ENCODE peak calls at places on chromosomes 16 and 17, in five cellular contexts. U is RWPE1; N is CD8-positive, alpha-beta T cell; Q is tibial artery; A is fibroblast of lung. L is an unnamed sample.

GRCh38 chr16:22225060-22225459 is 19.0 kb downstream of the EEF2K start:
- DNase-seq in Q (peak), N (no peak), A (no peak), U (no peak), L (no peak)

GRCh38 chr16:83187404-83187803 is 560.6 kb downstream of the CDH13 start:
- DNase-seq in Q (no peak), N (no peak), A (peak), U (peak), L (peak)

GRCh38 chr16:637081-638018 is 1.2 kb upstream of the METTL26 start:
- DNase-seq in Q (peak), N (no peak), U (peak), A (peak), L (peak)

GRCh38 chr16:8739989-8740704 is 57.3 kb downstream of the TMEM186 start:
- DNase-seq in A (no peak), Q (no peak), N (no peak), U (no peak), L (no peak)

GRCh38 chr17:29590261-29590978 is 972 bp upstream of the GIT1 start:
- DNase-seq in Q (no peak), N (no peak), A (peak), U (peak), L (no peak)

GRCh38 chr17:50192873-50193274 is 8.6 kb downstream of the COL1A1 start:
- DNase-seq in N (no peak), U (no peak), A (no peak), Q (no peak), L (no peak)

GRCh38 chr17:28970879-28971278 is 19.6 kb upstream of the PHF12 start:
- DNase-seq in U (no peak), N (no peak), Q (peak), A (no peak), L (no peak)

GRCh38 chr16:48188449-48189102 is 32.8 kb upstream of the ABCC12 start:
- DNase-seq in N (no peak), A (no peak), Q (no peak), U (no peak), L (no peak)

GRCh38 chr16:56066617-56067016 is 124.7 kb upstream of the GNAO1 start:
- DNase-seq in Q (no peak), N (no peak), U (no peak), A (no peak), L (no peak)

GRCh38 chr17:72822358-72823023 is 270.0 kb downstream of the SLC39A11 start:
- DNase-seq in U (no peak), N (no peak), A (no peak), Q (no peak), L (peak)

GRCh38 chr17:67615736-67616135 is 102.0 kb upstream of the NOL11 start:
- DNase-seq in Q (no peak), N (no peak), U (no peak), A (no peak), L (no peak)

GRCh38 chr17:36524428-36524876 is 10.2 kb downstream of the MYO19 start:
- DNase-seq in U (peak), N (peak), A (peak), Q (no peak), L (peak)

GRCh38 chr17:77817953-77818352 is 140.6 kb upstream of the TNRC6C start:
- DNase-seq in U (no peak), Q (no peak), N (no peak), A (peak), L (no peak)

GRCh38 chr17:79320331-79320730 is 245.7 kb downstream of the ENGASE start:
- DNase-seq in N (no peak), Q (no peak), U (no peak), A (no peak), L (no peak)

GRCh38 chr17:3956983-3957382 is 7.3 kb downstream of the ATP2A3 start:
- DNase-seq in Q (no peak), U (no peak), A (no peak), N (no peak), L (no peak)

GRCh38 chr16:56282455-56282854 is 91.2 kb downstream of the GNAO1 start:
- DNase-seq in U (no peak), A (no peak), Q (no peak), N (no peak), L (no peak)

GRCh38 chr17:77246110-77247047 is 105.6 kb downstream of the SEC14L1 start:
- DNase-seq in U (no peak), N (peak), A (no peak), Q (no peak), L (no peak)

GRCh38 chr16:66832661-66833305 is 2.0 kb upstream of the NAE1 start:
- DNase-seq in Q (no peak), U (no peak), A (peak), N (no peak), L (peak)

GRCh38 chr17:81191646-81192045 is 25.6 kb upstream of the AATK start:
- DNase-seq in N (no peak), U (no peak), A (no peak), Q (no peak), L (no peak)

GRCh38 chr16:17316005-17316404 is 154.8 kb downstream of the XYLT1 start:
- DNase-seq in N (no peak), A (no peak), U (no peak), Q (no peak), L (no peak)

GRCh38 chr16:50665128-50665878 is 15.8 kb downstream of the SNX20 start:
- DNase-seq in U (peak), A (peak), Q (peak), N (peak), L (peak)

GRCh38 chr17:77609553-77610517 is 348.7 kb upstream of the TNRC6C start:
- DNase-seq in A (no peak), U (no peak), Q (peak), N (peak), L (no peak)

GRCh38 chr17:6392609-6393367 is 42.1 kb downstream of the AIPL1 start:
- DNase-seq in A (peak), U (no peak), N (no peak), Q (no peak), L (no peak)

GRCh38 chr16:86513471-86514277 is 3.3 kb downstream of the FOXF1 start:
- DNase-seq in Q (no peak), A (no peak), N (no peak), U (no peak), L (no peak)

GRCh38 chr16:86511317-86512161 is 1.2 kb downstream of the FOXF1 start:
- DNase-seq in A (no peak), U (no peak), Q (no peak), N (no peak), L (no peak)

GRCh38 chr16:86512860-86513470 is 2.6 kb downstream of the FOXF1 start:
- DNase-seq in Q (no peak), N (no peak), A (no peak), U (no peak), L (no peak)

GRCh38 chr16:86510465-86511261 is at the start of gene FOXF1:
- DNase-seq in N (no peak), U (no peak), Q (no peak), A (peak), L (no peak)

GRCh38 chr16:86512301-86512859 is 2.1 kb downstream of the FOXF1 start:
- DNase-seq in N (no peak), A (peak), U (no peak), Q (no peak), L (no peak)
- H3K27ac ChIP-seq in N (no peak), A (peak), U (no peak), Q (no peak), L (no peak)

GRCh38 chr17:503449-503700 is 150.8 kb upstream of the RPH3AL start:
- DNase-seq in U (no peak), A (no peak), N (no peak), Q (no peak), L (no peak)
- H3K27ac ChIP-seq in U (peak), A (no peak), N (no peak), Q (no peak), L (no peak)

DNA sequence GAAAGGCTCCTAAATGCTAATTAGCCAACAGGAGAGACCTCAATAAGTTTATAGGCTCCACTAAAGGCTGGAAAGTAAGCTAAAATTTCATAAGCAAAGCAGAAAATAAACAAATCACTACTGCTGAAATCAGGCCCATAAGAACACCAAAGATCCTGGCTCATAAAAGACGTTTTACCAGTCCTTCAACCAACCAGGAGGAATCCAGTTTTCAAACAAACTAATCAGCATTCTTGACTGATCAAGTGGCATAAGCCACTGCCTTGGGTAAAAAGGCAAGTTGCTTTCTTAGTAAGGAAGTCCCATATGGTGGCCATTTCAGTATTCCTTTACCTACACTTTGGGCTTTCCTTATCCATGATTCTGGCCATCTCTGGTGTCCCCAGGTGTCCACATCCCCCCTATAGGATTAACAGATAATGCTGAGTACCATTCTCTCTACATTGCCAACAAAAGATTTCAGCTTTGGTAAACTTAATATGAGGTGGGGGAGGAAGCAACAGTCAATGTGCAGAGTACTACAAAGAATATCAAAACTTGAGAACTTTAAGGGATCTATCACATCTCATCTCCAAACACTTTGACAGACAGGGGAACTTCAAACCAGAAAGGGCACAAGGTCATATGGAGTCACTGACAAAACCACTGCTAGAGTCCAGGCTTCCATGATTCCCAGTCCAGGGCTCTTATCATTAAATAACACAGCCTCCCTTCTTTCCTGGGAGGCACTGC is 1.3 kb downstream of the TOM1L2 start:
- DNase-seq in U (no peak), Q (no peak), A (no peak), N (no peak), L (peak)
- H3K27ac ChIP-seq in U (peak), Q (peak), A (peak), N (no peak), L (peak)

GRCh38 chr16:70747703-70748631 is 53.0 kb downstream of the VAC14 start:
- DNase-seq in U (peak), A (peak), Q (no peak), N (no peak), L (peak)
- H3K27ac ChIP-seq in U (peak), A (peak), Q (no peak), N (no peak), L (peak)

DNA sequence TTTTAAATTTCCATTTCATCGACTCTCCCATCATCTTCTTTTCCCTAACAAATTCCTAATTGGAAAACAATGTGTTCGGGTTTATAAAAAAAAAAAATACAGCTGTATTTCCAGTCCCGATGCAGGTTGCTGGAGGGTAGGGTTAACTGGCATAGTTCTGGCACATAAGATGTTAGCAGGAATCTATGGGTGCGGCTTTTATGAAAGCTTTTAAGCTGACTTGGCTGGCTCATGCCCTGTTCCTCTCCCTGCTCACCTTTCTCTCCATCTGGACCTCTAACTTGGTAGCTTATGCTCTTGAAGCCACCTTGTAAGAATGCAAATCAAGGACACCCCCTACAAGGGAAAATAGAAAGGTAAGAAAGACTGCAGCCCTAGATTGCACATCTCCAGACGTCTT is 33.2 kb upstream of the KCNJ2 start:
- DNase-seq in U (no peak), Q (no peak), N (no peak), A (no peak), L (peak)
- H3K27ac ChIP-seq in U (no peak), Q (no peak), N (no peak), A (no peak), L (no peak)

GRCh38 chr16:1647904-1648303 is 30.2 kb upstream of the JPT2 start:
- DNase-seq in Q (no peak), N (no peak), U (no peak), A (no peak), L (no peak)
- H3K27ac ChIP-seq in Q (no peak), N (no peak), U (no peak), A (no peak), L (no peak)

GRCh38 chr16:30491229-30491628 is 18.7 kb downstream of the ITGAL start:
- DNase-seq in U (no peak), Q (no peak), N (no peak), A (no peak), L (no peak)
- H3K27ac ChIP-seq in U (peak), Q (no peak), N (no peak), A (no peak), L (no peak)

GRCh38 chr16:74743668-74744299 is 30.8 kb downstream of the FA2H start:
- DNase-seq in A (peak), Q (no peak), U (peak), N (no peak), L (peak)
- H3K27ac ChIP-seq in A (no peak), Q (no peak), U (peak), N (no peak), L (peak)

L was measured in PC-3.